ENCODE peak calls at places on chromosomes 13 and 19, in four cellular contexts. L, U, C and Z are unnamed samples.

GRCh38 chr19:34828156-34828555 is 55.1 kb upstream of the ZNF599 start:
- DNase-seq in C (no peak), U (no peak), L (no peak), Z (no peak)

GRCh38 chr19:55340784-55341147 is 1.1 kb downstream of the KMT5C start:
- DNase-seq in L (no peak), U (no peak), C (no peak), Z (no peak)

GRCh38 chr13:24215732-24216131 is 55.2 kb downstream of the SPATA13 start:
- DNase-seq in C (no peak), U (no peak), L (no peak), Z (no peak)

GRCh38 chr13:50075619-50076097 is 60.4 kb downstream of the KCNRG start:
- DNase-seq in L (no peak), U (no peak), C (no peak), Z (no peak)

GRCh38 chr19:29807178-29807577 is 4.6 kb upstream of the CCNE1 start:
- DNase-seq in C (no peak), U (no peak), L (no peak), Z (no peak)

GRCh38 chr13:101127741-101128353 is 288.5 kb downstream of the NALCN start:
- DNase-seq in C (peak; percentile 33), L (peak; percentile 14), U (peak; percentile 19), Z (no peak)

GRCh38 chr19:10602330-10603083 is 15.4 kb upstream of the AP1M2 start:
- DNase-seq in L (peak; percentile 99), C (peak; percentile 31), U (peak; percentile 83), Z (no peak)

GRCh38 chr19:28281676-28282075 is 931.3 kb downstream of the UQCRFS1 start:
- DNase-seq in U (no peak), L (no peak), C (no peak), Z (no peak)

GRCh38 chr13:52849727-52850395 is 1.4 kb upstream of the PCDH8 start:
- DNase-seq in C (no peak), U (no peak), L (no peak), Z (no peak)

GRCh38 chr19:38049105-38049649 is 142.2 kb downstream of the SIPA1L3 start:
- DNase-seq in C (no peak), U (no peak), L (no peak), Z (peak; percentile 93)

GRCh38 chr19:37999309-38000213 is 92.6 kb downstream of the SIPA1L3 start:
- DNase-seq in C (no peak), L (no peak), U (peak; percentile 94), Z (no peak)

GRCh38 chr13:73702419-73703071 is 431.7 kb downstream of the KLF12 start:
- DNase-seq in U (no peak), L (no peak), C (no peak), Z (peak; percentile 21)

GRCh38 chr13:75818181-75819110 is 182.3 kb downstream of the LMO7 start:
- DNase-seq in L (no peak), C (no peak), U (no peak), Z (no peak)

GRCh38 chr13:31850041-31850440 is 110.7 kb downstream of the RXFP2 start:
- DNase-seq in L (no peak), U (no peak), C (no peak), Z (no peak)

GRCh38 chr19:1276620-1277007 is 1.3 kb downstream of the FAM174C start:
- DNase-seq in L (no peak), U (no peak), C (no peak), Z (no peak)

GRCh38 chr13:113448885-113449692 is 4.2 kb downstream of the ADPRHL1 start:
- DNase-seq in C (peak; percentile 91), U (peak; percentile 44), L (peak; percentile 69), Z (peak; percentile 4)

GRCh38 chr19:33441277-33441699 is 67.8 kb downstream of the CEBPG start:
- DNase-seq in L (no peak), C (no peak), U (no peak), Z (no peak)

GRCh38 chr19:14366529-14366928 is 14.7 kb upstream of the ADGRE5 start:
- DNase-seq in L (peak; percentile 84), U (no peak), C (peak; percentile 69), Z (peak; percentile 98)

GRCh38 chr19:15455996-15456395 is 6.2 kb upstream of the WIZ start:
- DNase-seq in C (no peak), L (no peak), U (no peak), Z (no peak)

GRCh38 chr19:7211191-7211988 is 82.8 kb downstream of the INSR start:
- DNase-seq in C (no peak), U (no peak), L (no peak), Z (no peak)

GRCh38 chr19:30069535-30070197 is 127.6 kb downstream of the URI1 start:
- DNase-seq in U (no peak), L (no peak), C (no peak), Z (no peak)

GRCh38 chr13:76745246-76746200 is 140.7 kb downstream of the KCTD12 start:
- DNase-seq in C (no peak), U (no peak), L (no peak), Z (peak; percentile 59)

DNA sequence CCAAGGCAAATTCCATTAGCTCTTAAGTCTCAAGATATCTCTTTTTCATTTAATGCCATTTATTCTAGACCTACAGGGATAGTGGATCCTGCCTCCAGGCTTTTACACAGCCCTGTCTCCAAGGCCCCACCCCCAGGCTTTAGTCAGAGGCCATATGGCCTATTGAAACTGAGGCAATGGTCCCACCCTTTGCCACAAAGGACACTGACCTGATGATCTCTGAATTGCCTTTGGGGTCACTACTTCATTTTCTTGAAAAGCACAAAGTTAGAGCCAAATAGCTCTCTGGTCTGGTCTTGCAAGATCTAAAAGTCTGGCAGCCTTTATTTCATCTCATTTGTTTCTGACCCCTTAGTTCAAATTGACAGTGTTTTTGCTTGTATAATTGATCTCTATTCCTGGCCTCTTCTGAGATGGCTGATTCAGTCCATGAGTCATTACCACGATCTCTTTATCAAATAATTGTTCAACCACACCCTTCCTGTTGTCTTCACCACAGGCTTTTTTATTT is 209.8 kb downstream of the FGF14 start:
- DNase-seq in U (no peak), L (no peak), C (no peak), Z (no peak)
- TF ChIP-seq JUNB in U (no peak), L (no peak), C (no peak), Z (no peak)

GRCh38 chr13:91776650-91777193 is 378.3 kb downstream of the GPC5 start:
- DNase-seq in C (no peak), L (no peak), U (no peak), Z (no peak)

GRCh38 chr13:91774397-91774796 is 376.0 kb downstream of the GPC5 start:
- DNase-seq in C (no peak), U (no peak), L (no peak), Z (no peak)

GRCh38 chr13:91778123-91778522 is 379.7 kb downstream of the GPC5 start:
- DNase-seq in L (no peak), C (no peak), U (no peak), Z (no peak)
- TF ChIP-seq CEBPB in L (no peak), C (no peak), U (no peak), Z (no peak)

DNA sequence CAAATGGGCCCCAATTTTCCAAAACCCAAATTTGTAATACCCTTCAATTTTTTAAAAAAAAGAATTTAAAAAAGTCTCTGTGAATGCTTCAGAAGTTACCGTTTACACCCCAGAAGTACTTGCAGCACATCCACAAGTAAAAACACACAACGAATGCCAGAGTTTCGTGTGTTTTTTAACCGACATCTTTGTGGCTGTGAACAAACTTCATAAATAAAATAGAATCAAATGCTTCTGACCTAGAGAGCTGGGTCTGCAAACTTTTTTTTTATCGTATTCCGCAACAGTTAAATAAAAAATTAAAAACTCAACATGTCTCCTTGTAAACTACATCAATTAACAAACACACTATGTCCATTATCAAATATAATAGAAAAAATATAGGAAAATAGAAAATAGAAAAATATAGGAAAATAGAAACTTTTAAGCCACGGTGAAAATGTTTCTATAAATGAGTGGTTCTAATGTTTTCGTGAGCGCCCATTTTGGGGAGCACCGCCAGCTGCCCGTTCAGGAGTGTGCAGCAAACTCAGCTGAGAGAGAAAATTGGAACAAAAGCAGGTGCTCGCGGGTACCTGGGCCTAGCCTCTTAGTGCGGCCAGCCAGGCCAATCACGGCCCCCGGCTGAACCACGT is 384 bp upstream of the PDX1 start:
- DNase-seq in U (no peak), L (peak; percentile 64), C (peak; percentile 12), Z (no peak)
- TF ChIP-seq JUNB in U (no peak), L (no peak), C (no peak), Z (no peak)

GRCh38 chr19:45172611-45173208 is 5.3 kb downstream of the TRAPPC6A start:
- DNase-seq in C (no peak), U (no peak), L (no peak), Z (no peak)
- TF ChIP-seq CEBPB in C (no peak), U (no peak), L (no peak), Z (no peak)